ENCODE peak calls at places on chromosomes 11 and 22, in five cellular contexts. L is endodermal cell; I is tibial artery; O is fibroblast of lung; Z is CD4-positive, alpha-beta T cell. V is an unnamed sample. For H3K9me3, the result is how much of the 10 kb centered on the place peaks cover.

GRCh38 chr11:120577624-120578363 is 66.2 kb downstream of the GRIK4 start:
- DNase-seq in Z (no peak), I (no peak), L (peak), O (no peak), V (no peak)

GRCh38 chr22:37162221-37163095 is 12.7 kb upstream of the IL2RB start:
- DNase-seq in I (no peak), L (no peak), O (no peak), Z (peak), V (no peak)

GRCh38 chr11:65431452-65432132 is 9.0 kb downstream of the NEAT1 start:
- DNase-seq in O (peak), I (no peak), Z (peak), L (no peak), V (no peak)

GRCh38 chr11:60125962-60126585 is 37.6 kb downstream of the MS4A2 start:
- DNase-seq in L (no peak), O (no peak), Z (no peak), I (no peak), V (no peak)

GRCh38 chr22:25497269-25497668 is 67.2 kb upstream of the GRK3 start:
- DNase-seq in I (no peak), L (no peak), Z (no peak), O (peak), V (no peak)

GRCh38 chr11:129828301-129828836 is 12.7 kb downstream of the TMEM45B start:
- DNase-seq in L (no peak), Z (no peak), O (no peak), I (no peak), V (no peak)

GRCh38 chr11:121240650-121241299 is 51.8 kb upstream of the SC5D start:
- DNase-seq in Z (no peak), L (peak), I (no peak), O (peak), V (no peak)

GRCh38 chr11:93059074-93059957 is 89.9 kb downstream of the MTNR1B start:
- DNase-seq in Z (no peak), L (no peak), I (no peak), O (peak), V (no peak)

GRCh38 chr11:102599642-102600261 is 25.4 kb downstream of the MMP20 start:
- DNase-seq in Z (no peak), I (no peak), L (no peak), O (peak), V (no peak)

GRCh38 chr11:96188625-96189006 is 154.4 kb downstream of the MAML2 start:
- DNase-seq in Z (no peak), O (peak), L (no peak), I (no peak), V (no peak)

GRCh38 chr11:27213232-27213660 is 149.8 kb downstream of the CCDC34 start:
- DNase-seq in L (no peak), I (no peak), Z (no peak), O (peak), V (no peak)

GRCh38 chr11:6544921-6545850 is 48.1 kb downstream of the DNHD1 start:
- DNase-seq in I (no peak), L (peak), O (peak), Z (no peak), V (no peak)

GRCh38 chr11:59292611-59293010 is 66.1 kb upstream of the OR5AN1 start:
- DNase-seq in Z (no peak), L (no peak), O (no peak), I (no peak), V (no peak)

GRCh38 chr22:43295660-43296059 is 47.5 kb downstream of the SCUBE1 start:
- DNase-seq in Z (no peak), L (no peak), O (no peak), I (no peak), V (no peak)

GRCh38 chr22:43295173-43295572 is 48.0 kb downstream of the SCUBE1 start:
- DNase-seq in Z (no peak), O (no peak), I (no peak), L (no peak), V (no peak)

GRCh38 chr22:43298062-43298801 is 44.9 kb downstream of the SCUBE1 start:
- DNase-seq in O (no peak), Z (no peak), I (no peak), L (no peak), V (no peak)

GRCh38 chr22:43296279-43296902 is 46.8 kb downstream of the SCUBE1 start:
- DNase-seq in Z (no peak), I (no peak), L (no peak), O (no peak), V (no peak)

DNA sequence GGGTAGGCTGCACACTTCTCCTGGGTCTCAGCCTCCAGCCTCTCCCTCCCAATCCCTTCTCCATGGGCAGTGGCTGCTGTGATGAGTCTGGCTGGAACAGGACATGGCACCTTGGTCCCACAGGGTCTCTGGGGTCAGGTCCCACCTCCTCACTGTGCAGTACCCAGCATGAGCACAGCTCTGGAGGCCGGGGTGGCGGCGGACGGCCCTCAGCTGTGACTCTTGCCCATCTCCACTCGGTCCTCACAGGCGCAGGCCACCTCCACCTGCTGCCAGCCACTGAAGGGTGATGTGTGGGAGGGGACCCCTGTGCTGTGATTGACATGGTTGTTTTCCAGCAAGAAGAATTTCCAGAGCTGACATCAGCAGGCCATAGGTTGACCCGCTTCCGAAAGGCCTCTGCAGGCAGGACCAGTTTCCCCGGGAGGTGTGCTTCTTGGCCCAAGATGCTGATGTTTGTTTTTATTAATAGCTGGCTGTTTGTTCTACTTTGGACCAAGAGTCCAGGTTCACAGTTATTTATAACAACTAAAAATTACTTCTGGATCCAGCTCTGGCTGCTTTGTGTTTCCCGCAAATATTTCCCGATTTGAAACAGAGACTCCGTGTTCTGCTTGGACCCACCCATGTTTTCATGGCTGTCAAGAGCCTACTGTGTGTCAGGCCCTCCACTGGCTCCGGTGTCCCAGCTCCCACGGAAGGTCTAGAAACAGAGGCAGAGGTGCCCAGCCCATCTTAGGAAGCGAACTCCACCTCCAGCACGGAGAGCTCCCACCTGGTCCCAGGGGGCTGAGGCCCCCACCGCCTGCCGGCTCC is 45.7 kb downstream of the SCUBE1 start:
- DNase-seq in Z (no peak), O (no peak), L (no peak), I (no peak), V (peak)
- H3K27ac ChIP-seq in Z (no peak), O (no peak), L (peak), I (peak), V (peak)

GRCh38 chr22:47567741-47568140 is 805.3 kb downstream of the TBC1D22A start:
- DNase-seq in Z (no peak), L (no peak), I (no peak), O (no peak), V (no peak)
- H3K9me3 ChIP-seq in Z (under half), L (under half), I (under half), O (under half), V (under half)

GRCh38 chr11:66467756-66468155 is 1.1 kb downstream of the PELI3 start:
- DNase-seq in I (no peak), Z (no peak), L (no peak), O (no peak), V (no peak)

GRCh38 chr11:66465371-66466224 is 1.1 kb upstream of the PELI3 start:
- DNase-seq in Z (no peak), L (no peak), I (no peak), O (no peak), V (no peak)

GRCh38 chr11:66468691-66469090 is 2.0 kb downstream of the PELI3 start:
- DNase-seq in Z (no peak), I (no peak), O (no peak), L (no peak), V (no peak)

GRCh38 chr11:66466225-66467033 is at the start of gene PELI3:
- DNase-seq in L (peak), O (peak), Z (peak), I (peak), V (peak)

GRCh38 chr11:66467034-66467659 is 442 bp downstream of the PELI3 start:
- DNase-seq in Z (no peak), L (no peak), I (no peak), O (peak), V (no peak)
- H3K27ac ChIP-seq in Z (no peak), L (no peak), I (peak), O (peak), V (peak)

DNA sequence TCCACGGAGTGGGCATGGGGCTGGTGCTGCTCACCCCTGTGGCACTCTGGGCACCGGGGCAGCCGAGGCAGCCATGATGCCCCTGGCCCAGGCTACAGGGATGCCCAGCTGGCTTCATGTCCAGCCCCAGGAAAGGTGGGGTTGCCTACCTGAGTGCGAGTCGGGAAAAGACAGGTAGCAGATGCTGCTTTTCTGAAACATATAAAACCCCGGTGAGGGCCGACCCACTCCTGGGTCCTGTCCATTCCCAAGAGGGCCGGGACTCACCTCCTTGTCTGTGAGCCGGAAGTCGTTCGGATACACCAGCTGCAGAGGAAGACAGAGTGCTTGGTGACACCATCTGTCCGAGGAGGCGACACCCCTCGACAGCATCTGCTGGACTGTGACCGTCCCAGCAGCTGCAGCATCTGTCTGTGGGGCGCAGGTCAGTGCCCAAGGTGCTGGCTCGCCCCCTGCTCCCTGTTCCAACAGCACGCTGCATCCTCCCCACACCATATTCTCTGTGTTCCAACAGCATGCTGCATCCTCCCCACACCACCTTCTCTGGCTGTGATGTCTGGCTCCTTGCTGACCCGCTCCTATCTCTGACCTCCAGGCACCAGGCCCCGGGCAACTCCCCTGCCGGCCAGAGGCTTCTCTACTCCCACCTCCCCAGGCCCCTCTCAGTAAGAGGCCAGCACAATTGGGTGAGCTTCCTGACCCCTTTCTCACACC is 8.0 kb downstream of the DENND6B start:
- DNase-seq in L (no peak), Z (no peak), I (no peak), O (no peak), V (no peak)
- H3K9me3 ChIP-seq in L (under half), Z (under half), I (under half), O (under half), V (under half)

DNA sequence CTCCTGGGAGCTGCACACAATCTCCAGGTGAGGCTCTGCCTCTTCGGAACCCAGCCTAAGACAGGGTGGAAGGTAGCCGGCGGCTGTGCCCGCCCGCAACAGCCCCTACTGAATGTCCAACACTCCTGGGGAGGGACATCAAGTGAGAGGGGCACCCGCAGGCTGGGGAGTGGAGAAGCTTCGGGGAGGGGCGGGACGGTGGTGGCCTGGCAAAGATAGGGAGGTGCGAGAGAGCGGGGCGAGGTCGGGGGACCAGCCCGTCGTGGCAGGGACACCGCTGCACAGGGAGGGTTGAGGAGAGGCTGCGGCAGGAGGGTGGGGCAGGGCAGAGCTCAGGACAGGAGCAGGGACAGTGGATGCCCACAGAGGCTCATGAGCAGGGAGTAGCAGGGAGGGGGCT is 8.9 kb upstream of the FADS3 start:
- DNase-seq in L (no peak), Z (no peak), O (no peak), I (no peak), V (no peak)
- H3K27ac ChIP-seq in L (no peak), Z (no peak), O (no peak), I (no peak), V (no peak)